ENCODE peak calls at places on chromosome 21, in four cellular contexts. C is NCI-H187, Y is NCI-H774, R is ELR. F is an unnamed sample.
A peak's percentile ranks its signal among the peaks of the same experiment; 100 is the strongest.

GRCh38 chr21:26137379-26138060 is 33.0 kb downstream of the APP start:
- DNase-seq in C (no peak), Y (no peak), R (peak; percentile 37), F (no peak)

GRCh38 chr21:45074818-45075605 is 632 bp downstream of the ADARB1 start:
- DNase-seq in C (no peak), Y (no peak), R (peak; percentile 60), F (no peak)

GRCh38 chr21:39348040-39348354 is 891 bp downstream of the HMGN1 start:
- DNase-seq in C (no peak), Y (no peak), R (peak; percentile 46), F (no peak)

GRCh38 chr21:29384608-29385359 is 86.1 kb downstream of the BACH1 start:
- DNase-seq in C (peak; percentile 13), Y (no peak), R (no peak), F (no peak)

GRCh38 chr21:45262041-45262581 is 25.6 kb downstream of the POFUT2 start:
- DNase-seq in C (no peak), Y (no peak), R (no peak), F (no peak)

GRCh38 chr21:16455978-16456377 is 726.2 kb downstream of the USP25 start:
- DNase-seq in C (peak; percentile 57), Y (no peak), R (no peak), F (no peak)

GRCh38 chr21:36773111-36773510 is 74.2 kb downstream of the SIM2 start:
- DNase-seq in C (no peak), Y (peak; percentile 23), R (peak; percentile 41), F (no peak)

GRCh38 chr21:34524671-34525601 is 12.9 kb upstream of the KCNE1 start:
- DNase-seq in C (no peak), Y (no peak), R (peak; percentile 68), F (no peak)

GRCh38 chr21:41243107-41243506 is 73.5 kb upstream of the FAM3B start:
- DNase-seq in C (no peak), Y (no peak), R (no peak), F (no peak)

GRCh38 chr21:14862794-14863720 is 201.7 kb downstream of the NRIP1 start:
- DNase-seq in C (no peak), Y (no peak), R (peak; percentile 49), F (no peak)

GRCh38 chr21:29441651-29442050 is 142.9 kb downstream of the BACH1 start:
- DNase-seq in C (no peak), Y (no peak), R (no peak), F (no peak)

GRCh38 chr21:43645414-43645891 is 13.8 kb downstream of the HSF2BP start:
- DNase-seq in C (no peak), Y (no peak), R (peak; percentile 79), F (peak; percentile 73)

GRCh38 chr21:46374761-46375389 is 50.9 kb downstream of the PCNT start:
- DNase-seq in C (no peak), Y (no peak), R (no peak), F (no peak)

GRCh38 chr21:37072239-37072987 is 458 bp downstream of the PIGP start:
- DNase-seq in C (peak; percentile 83), Y (peak; percentile 86), R (peak; percentile 77), F (no peak)

GRCh38 chr21:37449302-37449937 is 82.8 kb downstream of the DYRK1A start:
- DNase-seq in C (no peak), Y (no peak), R (no peak), F (no peak)

GRCh38 chr21:41927727-41928409 is 25.9 kb downstream of the C2CD2 start:
- DNase-seq in C (no peak), Y (no peak), R (no peak), F (no peak)

GRCh38 chr21:35190201-35190701 is 141.1 kb upstream of the RUNX1 start:
- DNase-seq in C (no peak), Y (no peak), R (peak; percentile 40), F (no peak)

GRCh38 chr21:42427809-42428419 is 24.2 kb downstream of the UBASH3A start:
- DNase-seq in C (no peak), Y (no peak), R (no peak), F (no peak)